ENCODE peak calls at places on chromosomes 1 and 21, in four cellular contexts. Y is uterus, G is neural progenitor cell, P is GM23248. M is an unnamed sample.

GRCh38 chr1:15969321-15969880 is 6.5 kb downstream of the ZBTB17 start:
- DNase-seq in Y (no peak), P (no peak), G (no peak), M (no peak)

GRCh38 chr1:150813028-150813707 is 5.1 kb upstream of the CTSK start:
- DNase-seq in Y (peak; percentile 41), P (peak; percentile 85), G (peak; percentile 42), M (no peak)

GRCh38 chr1:162605225-162605927 is 26.9 kb upstream of the DDR2 start:
- DNase-seq in Y (no peak), P (peak; percentile 97), G (no peak), M (no peak)

GRCh38 chr1:28110555-28110954 is 22.1 kb upstream of the EYA3 start:
- DNase-seq in P (peak; percentile 21), Y (no peak), G (no peak), M (no peak)

GRCh38 chr1:156245451-156246232 is 2.2 kb downstream of the PAQR6 start:
- DNase-seq in G (no peak), Y (no peak), P (peak; percentile 43), M (no peak)

GRCh38 chr1:231337043-231337471 is 595 bp downstream of the EXOC8 start:
- DNase-seq in P (no peak), Y (no peak), G (no peak), M (no peak)

GRCh38 chr1:1358433-1359201 is at the start of gene MXRA8:
- DNase-seq in Y (peak; percentile 93), G (peak; percentile 63), P (peak; percentile 94), M (peak; percentile 51)

GRCh38 chr1:234262754-234263105 is 110.5 kb upstream of the COA6 start:
- DNase-seq in P (peak; percentile 40), Y (no peak), G (no peak), M (no peak)

GRCh38 chr1:1962752-1963151 is 40.8 kb downstream of the CFAP74 start:
- DNase-seq in P (no peak), G (no peak), Y (no peak), M (no peak)

GRCh38 chr21:15754640-15755039 is 24.9 kb downstream of the USP25 start:
- DNase-seq in G (no peak), P (peak; percentile 61), Y (no peak), M (no peak)

GRCh38 chr1:14835725-14836124 is 237.2 kb downstream of the KAZN start:
- DNase-seq in G (no peak), Y (no peak), P (peak; percentile 32), M (no peak)

GRCh38 chr1:31625561-31626272 is 8.2 kb downstream of the HCRTR1 start:
- DNase-seq in P (peak; percentile 88), Y (no peak), G (no peak), M (no peak)

GRCh38 chr1:62439652-62440371 is 3.0 kb downstream of the USP1 start:
- DNase-seq in Y (no peak), G (no peak), P (no peak), M (no peak)

GRCh38 chr1:226711976-226712778 is 26.9 kb downstream of the ITPKB start:
- DNase-seq in G (no peak), Y (no peak), P (no peak), M (no peak)

GRCh38 chr1:81840805-81841204 is 40.1 kb downstream of the ADGRL2 start:
- DNase-seq in P (no peak), G (no peak), Y (no peak), M (no peak)

GRCh38 chr1:9233241-9233941 is 1.2 kb upstream of the H6PD start:
- DNase-seq in P (peak; percentile 92), Y (peak; percentile 91), G (no peak), M (peak; percentile 67)

GRCh38 chr1:196372896-196373536 is 235.2 kb downstream of the KCNT2 start:
- DNase-seq in P (peak; percentile 44), G (peak; percentile 16), Y (no peak), M (no peak)

GRCh38 chr1:198598796-198599321 is 40.0 kb upstream of the PTPRC start:
- DNase-seq in Y (no peak), G (no peak), P (no peak), M (no peak)

GRCh38 chr1:212960932-212961331 is 10.6 kb downstream of the VASH2 start:
- DNase-seq in Y (no peak), P (no peak), G (no peak), M (no peak)

GRCh38 chr1:94901841-94902240 is 25.1 kb downstream of the CNN3 start:
- DNase-seq in P (no peak), Y (no peak), G (no peak), M (no peak)

GRCh38 chr21:44686000-44686781 is 4.2 kb upstream of the KRTAP12-1 start:
- DNase-seq in Y (no peak), P (no peak), G (peak; percentile 78), M (no peak)

GRCh38 chr21:44684483-44684882 is 2.5 kb upstream of the KRTAP12-1 start:
- DNase-seq in P (no peak), G (no peak), Y (no peak), M (no peak)

GRCh38 chr21:44684077-44684476 is 2.1 kb upstream of the KRTAP12-1 start:
- DNase-seq in G (no peak), P (no peak), Y (no peak), M (no peak)

GRCh38 chr21:44686843-44687561 is 5.0 kb upstream of the KRTAP12-1 start:
- DNase-seq in G (no peak), Y (no peak), P (no peak), M (peak; percentile 53)

DNA sequence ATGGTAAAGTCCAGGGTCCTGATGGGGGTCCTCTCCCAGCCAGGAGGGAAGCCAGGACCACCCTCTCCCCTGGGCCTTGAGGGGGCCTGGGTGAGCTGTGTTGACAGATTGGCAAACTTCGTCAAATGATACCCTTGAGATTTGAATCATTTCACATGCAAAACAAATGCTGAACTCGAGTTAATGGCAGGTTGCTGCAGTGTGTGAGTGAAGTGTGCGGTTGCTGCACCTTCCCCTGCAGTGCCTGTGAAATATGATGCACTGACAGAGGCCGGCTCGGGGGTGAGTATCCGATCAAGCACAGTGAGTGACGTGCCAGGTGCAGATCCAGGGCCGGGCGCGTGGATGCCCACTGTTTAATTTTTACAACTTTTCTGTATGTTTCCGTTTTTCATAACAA is 5.7 kb upstream of the KRTAP12-1 start:
- DNase-seq in P (no peak), G (no peak), Y (no peak), M (no peak)
- H3K27me3 ChIP-seq in P (peaks cover 33% of the 10 kb centered on the region), G (peaks cover 19% of the 10 kb centered on the region), Y (no peaks in the 10 kb centered on the region), M (no peaks in the 10 kb centered on the region)

GRCh38 chr1:3595949-3596348 is 15.4 kb downstream of the MEGF6 start:
- DNase-seq in P (no peak), Y (no peak), G (no peak), M (no peak)
- H3K27me3 ChIP-seq in P (no peaks in the 10 kb centered on the region), Y (no peaks in the 10 kb centered on the region), G (no peaks in the 10 kb centered on the region), M (no peaks in the 10 kb centered on the region)

DNA sequence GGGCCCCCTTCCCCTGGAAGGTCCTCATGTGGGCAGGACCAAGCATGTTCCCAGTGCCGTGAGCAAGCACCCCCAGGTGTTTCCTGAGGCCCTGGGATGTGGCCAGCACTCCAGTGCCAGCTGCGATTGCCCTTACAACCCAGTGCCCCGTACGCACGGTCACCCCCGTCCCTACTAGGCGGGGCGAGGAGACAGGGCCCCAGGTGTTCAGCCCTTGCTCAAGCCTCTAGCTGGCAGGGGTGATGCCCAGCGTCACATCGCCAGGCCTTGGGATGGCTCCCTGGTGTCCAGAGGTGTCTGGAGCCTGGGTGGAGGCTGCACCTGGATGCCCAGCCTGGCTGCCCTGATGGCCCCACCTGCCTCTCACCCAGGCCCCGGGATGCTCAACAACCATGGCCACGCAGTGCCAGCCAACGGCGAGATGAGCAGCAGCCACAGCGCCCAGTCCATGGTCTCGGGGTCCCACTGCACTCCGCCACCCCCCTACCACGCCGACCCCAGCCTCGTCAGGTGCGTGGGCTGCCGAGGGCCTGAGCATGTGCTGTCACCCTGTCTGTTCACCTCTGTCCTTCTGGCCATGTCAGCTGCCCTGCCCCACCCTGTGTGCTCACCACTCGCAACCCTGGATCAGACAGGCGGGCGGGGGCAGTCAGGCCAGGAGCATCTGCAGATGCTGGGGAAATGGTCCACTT is 21.5 kb upstream of the CCDC27 start:
- DNase-seq in Y (no peak), P (no peak), G (no peak), M (no peak)
- H3K27me3 ChIP-seq in Y (no peaks in the 10 kb centered on the region), P (no peaks in the 10 kb centered on the region), G (peaks cover 11% of the 10 kb centered on the region), M (no peaks in the 10 kb centered on the region)

GRCh38 chr1:245232936-245233335 is 78.2 kb downstream of the KIF26B start:
- DNase-seq in P (peak; percentile 88), Y (no peak), G (peak; percentile 38), M (no peak)
- H3K27me3 ChIP-seq in P (no peaks in the 10 kb centered on the region), Y (no peaks in the 10 kb centered on the region), G (peaks cover 5% of the 10 kb centered on the region), M (no peaks in the 10 kb centered on the region)

GRCh38 chr21:44726803-44727202 is 15.4 kb upstream of the TSPEAR start:
- DNase-seq in Y (no peak), G (no peak), P (no peak), M (no peak)
- H3K27me3 ChIP-seq in Y (no peaks in the 10 kb centered on the region), G (peaks cover 22% of the 10 kb centered on the region), P (peaks cover 63% of the 10 kb centered on the region), M (no peaks in the 10 kb centered on the region)

DNA sequence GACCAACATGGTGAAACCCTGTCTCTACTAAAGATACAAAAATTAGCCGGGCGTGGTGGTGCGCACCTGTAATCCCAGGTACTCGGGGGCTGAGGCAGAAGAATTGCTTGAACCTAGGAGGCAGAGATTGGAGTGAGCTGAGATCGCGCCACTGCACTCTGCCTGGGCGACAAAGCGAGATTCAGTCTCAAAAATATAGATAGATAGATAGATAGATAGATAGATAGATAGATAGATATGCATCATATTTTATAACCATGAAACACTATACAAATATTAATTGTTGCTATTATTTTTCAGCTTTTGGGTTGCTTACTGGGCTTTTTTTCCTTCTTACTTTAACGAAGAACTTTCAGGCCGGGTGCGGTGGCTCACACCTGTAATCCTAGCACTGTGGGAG is 4.8 kb upstream of the FAF1 start:
- DNase-seq in P (no peak), Y (no peak), G (no peak), M (no peak)
- H3K27me3 ChIP-seq in P (no peaks in the 10 kb centered on the region), Y (no peaks in the 10 kb centered on the region), G (peaks cover 66% of the 10 kb centered on the region), M (no peaks in the 10 kb centered on the region)

DNA sequence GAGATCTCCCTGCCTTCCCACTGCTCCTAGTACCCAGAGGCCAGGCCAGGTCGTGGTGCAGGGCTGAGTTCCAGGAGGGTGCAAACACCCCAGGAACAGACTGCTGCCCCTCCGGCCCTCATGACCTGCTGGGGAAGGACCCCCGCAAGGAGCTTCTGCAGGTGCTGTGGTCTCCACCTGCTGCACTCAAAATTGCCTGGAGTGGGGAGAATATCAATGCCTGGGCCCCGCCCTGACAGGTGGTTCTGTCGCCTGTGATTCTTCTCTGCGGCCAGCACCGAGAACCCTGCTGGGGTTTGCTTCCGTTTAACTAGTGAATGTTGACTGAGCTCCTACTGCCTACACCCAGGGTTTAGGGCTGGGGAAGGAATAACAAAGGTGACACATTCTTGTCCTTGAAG is 2.1 kb upstream of the TFF3 start:
- DNase-seq in G (no peak), P (no peak), Y (peak; percentile 3), M (no peak)
- H3K27me3 ChIP-seq in G (no peaks in the 10 kb centered on the region), P (peaks cover 6% of the 10 kb centered on the region), Y (no peaks in the 10 kb centered on the region), M (no peaks in the 10 kb centered on the region)